ENCODE peak calls at places on chromosome 7, in ten cellular contexts. O, V, B, Y, G, L, M, D, P and F are unnamed samples.

GRCh38 chr7:117155694-117156093 is 167.2 kb downstream of the WNT2 start:
- DNase-seq in D (no peak), L (no peak), V (no peak), Y (no peak), B (no peak), G (no peak), O (no peak), P (no peak), M (no peak), F (no peak)

GRCh38 chr7:123748171-123748733 is 551 bp downstream of the WASL start:
- DNase-seq in D (peak; percentile 56), O (peak; percentile 47), P (no peak), G (peak; percentile 50), Y (peak; percentile 58), V (no peak), B (peak; percentile 16), M (peak; percentile 63), L (no peak), F (peak; percentile 20)

GRCh38 chr7:28369523-28369922 is 42.8 kb upstream of the CREB5 start:
- DNase-seq in G (no peak), Y (no peak), L (no peak), D (no peak), O (no peak), V (no peak), M (no peak), P (no peak), B (no peak), F (no peak)

GRCh38 chr7:107506683-107507339 is 37.0 kb downstream of the GPR22 start:
- DNase-seq in O (peak; percentile 6), B (no peak), P (no peak), Y (no peak), G (peak; percentile 83), M (no peak), D (no peak), V (no peak), L (no peak), F (no peak)

GRCh38 chr7:137919987-137920386 is 73.2 kb upstream of the DGKI start:
- DNase-seq in Y (no peak), D (no peak), M (no peak), V (no peak), L (no peak), B (no peak), G (no peak), O (no peak), P (no peak), F (no peak)

GRCh38 chr7:19113855-19114590 is 3.4 kb downstream of the TWIST1 start:
- DNase-seq in D (no peak), B (no peak), G (peak; percentile 42), V (no peak), L (no peak), M (no peak), P (no peak), Y (no peak), O (peak; percentile 42), F (no peak)

GRCh38 chr7:2541291-2542010 is 13.9 kb downstream of the BRAT1 start:
- DNase-seq in Y (no peak), O (no peak), D (no peak), B (no peak), G (no peak), P (no peak), M (no peak), V (no peak), L (no peak), F (peak; percentile 15)

GRCh38 chr7:24476227-24476626 is 97.0 kb upstream of the PALS2 start:
- DNase-seq in O (no peak), M (no peak), P (no peak), V (no peak), B (no peak), Y (no peak), G (no peak), D (no peak), L (no peak), F (no peak)

GRCh38 chr7:22700559-22701002 is 26.4 kb upstream of the IL6 start:
- DNase-seq in P (no peak), D (no peak), B (no peak), Y (no peak), O (peak; percentile 57), M (no peak), G (no peak), V (peak; percentile 21), L (no peak), F (no peak)

GRCh38 chr7:18541189-18541870 is 45.8 kb downstream of the HDAC9 start:
- DNase-seq in L (no peak), O (no peak), G (no peak), M (no peak), Y (no peak), V (no peak), P (no peak), D (no peak), B (no peak), F (no peak)

GRCh38 chr7:41046221-41046761 is 656.6 kb downstream of the INHBA start:
- DNase-seq in O (peak; percentile 74), Y (no peak), D (no peak), V (no peak), P (no peak), M (no peak), G (peak; percentile 24), L (no peak), B (no peak), F (no peak)

GRCh38 chr7:44082541-44083207 is 344 bp upstream of the POLM start:
- DNase-seq in B (peak; percentile 98), P (peak; percentile 99), O (peak; percentile 99), V (peak; percentile 98), L (peak; percentile 93), M (peak; percentile 99), G (peak; percentile 97), D (peak; percentile 99), Y (peak; percentile 98), F (peak; percentile 97)

GRCh38 chr7:24143547-24143946 is 140.4 kb upstream of the NPY start:
- DNase-seq in M (no peak), Y (no peak), O (peak; percentile 26), P (no peak), D (no peak), L (no peak), B (no peak), V (no peak), G (no peak), F (no peak)

GRCh38 chr7:122298131-122298530 is 6.4 kb downstream of the FEZF1 start:
- DNase-seq in L (no peak), Y (no peak), M (no peak), D (no peak), G (no peak), V (no peak), P (no peak), B (no peak), O (no peak), F (no peak)

GRCh38 chr7:158613481-158613880 is 25.9 kb upstream of the PTPRN2 start:
- DNase-seq in G (no peak), P (no peak), O (no peak), Y (no peak), D (peak; percentile 62), B (no peak), L (no peak), M (no peak), V (no peak), F (peak; percentile 39)

GRCh38 chr7:35399840-35400239 is 145.9 kb upstream of the TBX20 start:
- DNase-seq in V (no peak), M (no peak), G (no peak), O (no peak), L (no peak), D (no peak), B (no peak), Y (no peak), P (no peak), F (no peak)

GRCh38 chr7:129127601-129128000 is 16.9 kb upstream of the TSPAN33 start:
- DNase-seq in O (no peak), B (no peak), P (no peak), L (no peak), M (no peak), Y (no peak), G (no peak), D (no peak), V (no peak), F (no peak)